ENCODE peak calls at places on chromosomes 1 and 21, in five cellular contexts. V is Peyer's patch, N is left ventricle myocardium inferior, K is ovary, B is cardiac muscle cell. X is an unnamed sample. For H3K36me3, the result is how much of the 10 kb centered on the place peaks cover.

GRCh38 chr1:42765832-42766722 is 751 bp downstream of the P3H1 start:
- DNase-seq in V (peak), N (peak), K (peak), B (peak), X (no peak)

GRCh38 chr1:185279571-185279970 is 37.5 kb downstream of the IVNS1ABP start:
- DNase-seq in V (no peak), N (no peak), K (no peak), B (peak), X (no peak)

GRCh38 chr1:76666499-76666898 is 200.8 kb upstream of the ST6GALNAC5 start:
- DNase-seq in V (no peak), N (peak), K (no peak), B (no peak), X (no peak)

GRCh38 chr21:43572443-43572842 is 86.8 kb downstream of the HSF2BP start:
- DNase-seq in V (no peak), N (no peak), K (no peak), B (no peak), X (no peak)

GRCh38 chr1:28176492-28177470 is at the start of gene PTAFR:
- DNase-seq in V (peak), N (no peak), K (no peak), B (no peak), X (no peak)

GRCh38 chr1:50424045-50424939 is 1.0 kb upstream of the DMRTA2 start:
- DNase-seq in V (no peak), N (no peak), K (no peak), B (no peak), X (no peak)

GRCh38 chr1:206909167-206909882 is 12.1 kb downstream of the IL24 start:
- DNase-seq in V (no peak), N (peak), K (peak), B (no peak), X (peak)

GRCh38 chr1:113168946-113169345 is 95.9 kb downstream of the LRIG2 start:
- DNase-seq in V (no peak), N (no peak), K (no peak), B (no peak), X (no peak)

GRCh38 chr1:33902486-33903209 is 38.8 kb downstream of the HMGB4 start:
- DNase-seq in V (no peak), N (no peak), K (no peak), B (no peak), X (no peak)

GRCh38 chr1:214514819-214515383 is 36.5 kb downstream of the PTPN14 start:
- DNase-seq in V (no peak), N (no peak), K (no peak), B (no peak), X (no peak)

GRCh38 chr1:15836772-15837669 is 10.5 kb upstream of the SPEN start:
- DNase-seq in V (peak), N (peak), K (peak), B (no peak), X (peak)

GRCh38 chr1:148318123-148318899 is 164.8 kb downstream of the PPIAL4G start:
- DNase-seq in V (peak), N (peak), K (no peak), B (peak), X (no peak)

GRCh38 chr1:2633936-2634491 is 1.2 kb upstream of the MMEL1 start:
- DNase-seq in V (no peak), N (no peak), K (peak), B (no peak), X (no peak)

GRCh38 chr1:1937061-1937460 is 18.0 kb upstream of the TMEM52 start:
- DNase-seq in V (no peak), N (no peak), K (no peak), B (no peak), X (no peak)

GRCh38 chr1:164576311-164577271 is 17.6 kb downstream of the PBX1 start:
- DNase-seq in V (no peak), N (peak), K (peak), B (peak), X (no peak)

GRCh38 chr1:52602328-52603300 is at the start of gene GPX7:
- DNase-seq in V (peak), N (peak), K (peak), B (peak), X (peak)

GRCh38 chr1:64410217-64410616 is 59.7 kb upstream of the CACHD1 start:
- DNase-seq in V (no peak), N (no peak), K (no peak), B (no peak), X (no peak)

GRCh38 chr1:114668784-114669561 is 876 bp downstream of the DENND2C start:
- DNase-seq in V (no peak), N (no peak), K (no peak), B (peak), X (no peak)

GRCh38 chr1:193183019-193183643 is 3.3 kb downstream of the B3GALT2 start:
- DNase-seq in V (no peak), N (no peak), K (no peak), B (peak), X (peak)

GRCh38 chr1:169538998-169539871 is 47.0 kb downstream of the F5 start:
- DNase-seq in V (no peak), N (no peak), K (no peak), B (peak), X (no peak)

GRCh38 chr1:226617109-226617508 is 68.5 kb downstream of the STUM start:
- DNase-seq in V (no peak), N (no peak), K (peak), B (no peak), X (no peak)

GRCh38 chr1:212816567-212817278 is 25.0 kb downstream of the TATDN3 start:
- DNase-seq in V (no peak), N (no peak), K (no peak), B (no peak), X (no peak)

GRCh38 chr1:43529206-43529731 is 1.4 kb upstream of the PTPRF start:
- DNase-seq in V (peak), N (peak), K (peak), B (peak), X (peak)

GRCh38 chr1:69898403-69898947 is 306.9 kb downstream of the LRRC40 start:
- DNase-seq in V (no peak), N (no peak), K (no peak), B (no peak), X (no peak)

GRCh38 chr1:55285849-55286248 is 70.7 kb upstream of the USP24 start:
- DNase-seq in V (no peak), N (no peak), K (no peak), B (no peak), X (no peak)

GRCh38 chr1:29974345-29974744 is 738.0 kb downstream of the PTPRU start:
- DNase-seq in V (no peak), N (no peak), K (no peak), B (peak), X (no peak)

GRCh38 chr1:60035925-60036324 is 37.6 kb downstream of the C1orf87 start:
- DNase-seq in V (no peak), N (no peak), K (no peak), B (peak), X (no peak)

GRCh38 chr1:211684791-211685190 is 9.4 kb upstream of the NEK2 start:
- DNase-seq in V (no peak), N (no peak), K (no peak), B (peak), X (no peak)

GRCh38 chr21:33839167-33839716 is 76.4 kb downstream of the ATP5PO start:
- DNase-seq in V (no peak), N (no peak), K (no peak), B (no peak), X (no peak)

GRCh38 chr1:211281322-211282022 is 22.3 kb downstream of the RCOR3 start:
- DNase-seq in V (no peak), N (no peak), K (no peak), B (peak), X (no peak)

GRCh38 chr1:68010094-68010493 is 40.3 kb downstream of the DIRAS3 start:
- DNase-seq in V (no peak), N (no peak), K (no peak), B (peak), X (no peak)

GRCh38 chr1:92877792-92878191 is 46.0 kb downstream of the RPL5 start:
- DNase-seq in V (no peak), N (no peak), K (no peak), B (no peak), X (peak)

GRCh38 chr1:6634278-6635052 is 9.8 kb downstream of the THAP3 start:
- DNase-seq in V (peak), N (peak), K (peak), B (peak), X (no peak)

GRCh38 chr1:225691861-225692516 is 39.1 kb upstream of the ENAH start:
- DNase-seq in V (no peak), N (no peak), K (no peak), B (peak), X (no peak)

GRCh38 chr1:40806240-40806639 is 22.7 kb downstream of the KCNQ4 start:
- DNase-seq in V (no peak), N (no peak), K (no peak), B (no peak), X (no peak)

GRCh38 chr1:39508857-39509305 is 17.4 kb downstream of the BMP8A start:
- DNase-seq in V (no peak), N (no peak), K (peak), B (peak), X (no peak)

DNA sequence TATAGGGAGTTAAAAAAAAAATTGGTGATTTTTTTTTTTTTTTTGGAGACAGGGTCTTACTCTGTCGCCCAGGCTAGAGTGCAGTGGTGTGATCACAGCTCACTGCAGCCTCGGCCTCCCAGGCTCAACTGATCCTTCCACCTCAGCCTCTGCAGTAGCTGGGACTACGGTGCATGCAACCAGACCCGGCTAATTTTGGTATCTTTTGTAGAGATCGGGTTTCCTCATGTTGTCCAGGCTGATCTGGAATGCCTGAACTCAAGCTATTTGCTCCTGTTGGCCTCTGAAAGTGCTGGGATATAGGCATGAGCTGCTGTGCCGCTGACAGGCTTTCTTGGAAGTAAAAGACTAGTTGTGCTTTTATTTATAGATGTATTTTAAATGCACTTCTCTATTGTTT is 3.0 kb downstream of the CDC42 start:
- DNase-seq in V (no peak), N (no peak), K (no peak), B (no peak), X (no peak)
- H3K4me3 ChIP-seq in V (no peak), N (peak), K (no peak), B (no peak), X (peak)

GRCh38 chr1:119791377-119791776 is 19.9 kb downstream of the REG4 start:
- DNase-seq in V (no peak), N (no peak), K (no peak), B (no peak), X (no peak)
- H3K27ac ChIP-seq in V (no peak), N (no peak), K (no peak), B (no peak), X (no peak)

DNA sequence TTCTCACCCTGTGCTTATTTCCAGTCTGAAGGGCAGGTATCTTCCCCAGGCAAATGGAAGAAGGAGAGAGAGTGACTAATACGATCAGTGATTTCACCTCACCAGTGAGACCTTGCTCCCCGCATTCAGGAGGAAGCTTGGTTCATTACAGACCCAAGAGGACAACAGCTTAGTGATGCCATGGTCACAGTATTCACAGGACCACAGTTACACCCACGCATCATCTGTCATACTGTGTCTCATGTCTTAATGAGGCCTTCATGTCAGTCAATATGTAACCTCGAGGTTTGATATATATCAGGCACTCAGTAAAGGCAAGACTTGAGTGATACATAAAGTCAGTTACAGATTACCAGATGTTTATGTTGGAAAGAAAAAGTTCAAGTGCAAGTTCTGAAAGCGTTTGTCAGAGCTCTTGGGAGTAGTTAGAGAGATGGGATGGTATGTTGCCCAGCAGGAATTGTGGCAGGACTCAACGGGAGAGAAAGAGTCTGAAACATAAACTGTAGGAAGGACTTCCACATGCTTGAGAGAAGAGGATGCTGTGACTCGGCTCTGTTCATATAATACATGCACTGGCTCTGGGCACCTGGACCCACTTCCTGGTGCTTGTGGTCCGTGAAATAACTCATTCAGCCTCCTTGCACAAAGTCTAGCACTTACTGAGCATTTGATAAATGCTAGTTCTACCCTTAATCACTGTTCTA is 33.3 kb downstream of the GNPAT start:
- DNase-seq in V (no peak), N (no peak), K (no peak), B (no peak), X (peak)
- H3K36me3 ChIP-seq in V (half or more), N (half or more), K (under half), B (under half), X (half or more)

DNA sequence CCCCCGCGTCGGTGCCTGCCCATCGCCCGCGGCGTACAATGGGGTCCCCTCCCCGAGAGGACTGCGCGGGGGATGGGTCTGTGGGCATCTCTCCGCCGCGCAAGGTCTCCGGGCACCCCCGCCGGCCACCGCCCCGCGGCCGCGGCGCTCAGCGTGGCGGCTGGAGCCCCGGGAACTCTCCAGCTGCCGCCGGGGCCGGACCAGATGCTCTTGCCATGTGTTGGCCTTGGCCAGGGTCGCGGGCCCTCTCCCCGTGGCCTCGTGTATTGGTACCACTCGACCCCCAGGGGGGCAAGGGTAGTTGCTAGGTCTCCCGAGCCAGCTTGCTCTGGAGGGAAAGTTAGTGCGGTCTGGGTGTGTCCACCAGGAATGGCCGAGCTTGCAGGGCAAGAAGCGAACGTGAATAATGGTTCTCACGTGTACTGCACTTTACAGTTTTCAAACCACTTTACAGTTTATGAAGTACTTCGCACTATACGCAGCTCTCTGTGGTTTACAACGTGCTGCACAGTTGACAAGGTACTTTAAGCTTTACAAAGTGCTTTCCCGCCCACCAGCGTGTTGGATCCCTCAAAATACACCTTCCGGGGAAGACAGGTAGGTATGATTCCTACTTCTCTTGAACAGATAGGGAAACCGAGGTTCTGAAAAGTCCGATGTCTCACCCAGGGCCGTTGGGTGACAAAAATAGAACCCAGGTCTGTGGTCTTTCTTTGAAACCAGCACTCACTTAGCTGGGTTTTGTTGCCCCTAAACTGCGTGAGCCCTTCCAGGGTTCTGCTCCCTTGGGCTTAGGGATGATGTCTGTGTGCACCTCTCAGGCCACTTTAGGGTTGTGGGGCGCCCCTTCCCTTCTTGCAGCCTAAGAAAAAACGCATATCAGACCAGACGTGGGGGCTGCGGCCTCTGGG is 1.2 kb downstream of the EPHB2 start:
- DNase-seq in V (no peak), N (no peak), K (no peak), B (peak), X (no peak)
- H3K4me3 ChIP-seq in V (peak), N (peak), K (peak), B (peak), X (no peak)

DNA sequence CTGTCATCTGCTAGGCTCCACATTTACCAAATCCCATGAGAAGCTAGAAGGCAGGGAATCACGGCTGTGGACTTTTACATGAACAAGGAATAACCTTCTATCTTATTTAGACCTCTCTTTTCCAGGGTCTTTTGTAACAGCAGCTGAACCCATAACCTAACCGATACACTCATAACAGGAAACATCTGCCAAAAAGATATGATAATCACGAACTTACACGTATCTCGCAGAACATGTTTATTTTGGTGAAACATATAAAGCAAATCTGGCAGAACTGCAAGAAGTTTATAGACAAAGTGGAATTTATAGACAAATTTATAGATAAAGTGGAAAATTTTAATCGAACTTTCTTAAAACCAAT is 20.4 kb downstream of the TINAGL1 start:
- DNase-seq in V (peak), N (no peak), K (no peak), B (no peak), X (no peak)
- H3K27ac ChIP-seq in V (no peak), N (peak), K (no peak), B (no peak), X (no peak)

GRCh38 chr1:35406103-35406502 is 137.6 kb downstream of the ZMYM4 start:
- DNase-seq in V (no peak), N (no peak), K (no peak), B (no peak), X (no peak)

GRCh38 chr1:35408925-35409324 is 140.4 kb downstream of the ZMYM4 start:
- DNase-seq in V (no peak), N (no peak), K (no peak), B (no peak), X (no peak)

GRCh38 chr1:35407743-35408142 is 139.2 kb downstream of the ZMYM4 start:
- DNase-seq in V (no peak), N (no peak), K (no peak), B (no peak), X (no peak)
- H3K36me3 ChIP-seq in V (half or more), N (half or more), K (under half), B (half or more), X (under half)